ENCODE peak calls at places on chromosomes 12 and 14, in ten cellular contexts. Q is transverse colon, T is fibroblast of mammary gland, J is left lung, H is sigmoid colon, P is fibroblast of pulmonary artery, Z is cardiac fibroblast, G is PC-3, L is BJ, A is body of pancreas. B is an unnamed sample.

GRCh38 chr14:105300542-105301102 is at the start of gene BRF1:
- DNase-seq in J (peak), P (peak), L (no peak), Q (peak), G (peak), A (peak), H (peak), T (peak), Z (peak), B (peak)

GRCh38 chr12:6607751-6608591 is 792 bp upstream of the CHD4 start:
- DNase-seq in P (peak), H (peak), A (peak), Z (peak), Q (peak), J (no peak), L (no peak), T (peak), G (peak), B (peak)

GRCh38 chr12:104188534-104188933 is 27.0 kb upstream of the TXNRD1 start:
- DNase-seq in H (no peak), P (no peak), L (no peak), Z (no peak), J (no peak), G (no peak), T (no peak), Q (no peak), A (no peak), B (no peak)

GRCh38 chr12:34290191-34290995 is 268.1 kb downstream of the ALG10 start:
- DNase-seq in A (no peak), Z (no peak), Q (peak), T (no peak), L (no peak), H (peak), P (no peak), G (no peak), J (no peak), B (no peak)

GRCh38 chr14:65461730-65462129 is 49.2 kb downstream of the FUT8 start:
- DNase-seq in J (no peak), H (no peak), Z (no peak), P (peak), Q (no peak), A (no peak), G (no peak), T (peak), L (no peak), B (no peak)

GRCh38 chr14:21385170-21385904 is 1.5 kb upstream of the SUPT16H start:
- DNase-seq in T (no peak), Q (no peak), A (no peak), G (no peak), P (no peak), L (no peak), Z (no peak), J (no peak), H (no peak), B (no peak)

GRCh38 chr12:19177754-19178153 is 48.2 kb downstream of the PLEKHA5 start:
- DNase-seq in L (no peak), Z (peak), Q (no peak), G (no peak), A (no peak), H (no peak), T (peak), J (no peak), P (no peak), B (peak)

GRCh38 chr14:96165493-96166474 is 38.9 kb upstream of the BDKRB2 start:
- DNase-seq in A (no peak), Z (no peak), H (peak), P (no peak), J (no peak), G (no peak), T (no peak), L (no peak), Q (peak), B (no peak)

GRCh38 chr12:42492267-42492666 is 97.3 kb downstream of the PRICKLE1 start:
- DNase-seq in P (no peak), H (no peak), A (no peak), Q (no peak), J (no peak), L (no peak), Z (no peak), G (no peak), T (no peak), B (no peak)

GRCh38 chr12:67279637-67280036 is 10.5 kb downstream of the CAND1 start:
- DNase-seq in P (no peak), H (no peak), G (no peak), L (no peak), T (no peak), A (no peak), Z (no peak), Q (no peak), J (no peak), B (no peak)

GRCh38 chr12:122659579-122659978 is 43.6 kb downstream of the HCAR2 start:
- DNase-seq in H (no peak), T (no peak), G (no peak), Q (no peak), Z (no peak), P (no peak), A (peak), J (peak), L (no peak), B (no peak)

GRCh38 chr12:68971404-68971803 is 38.4 kb upstream of the CPM start:
- DNase-seq in H (no peak), P (peak), T (peak), G (peak), L (no peak), A (no peak), Z (peak), Q (no peak), J (peak), B (peak)

GRCh38 chr14:76812093-76812421 is 625 bp downstream of the ANGEL1 start:
- DNase-seq in Q (peak), L (no peak), H (no peak), T (no peak), Z (no peak), J (peak), A (no peak), G (peak), P (no peak), B (no peak)

GRCh38 chr14:92513204-92513965 is at the start of gene RIN3:
- DNase-seq in Z (peak), A (no peak), J (peak), H (peak), T (peak), P (peak), G (peak), L (no peak), Q (peak), B (peak)

GRCh38 chr12:96034631-96035282 is 630 bp downstream of the LTA4H start:
- DNase-seq in P (peak), H (no peak), G (peak), J (no peak), Q (peak), T (peak), L (no peak), A (peak), Z (peak), B (peak)

GRCh38 chr14:22598896-22599244 is 770 bp downstream of the ABHD4 start:
- DNase-seq in P (peak), T (peak), G (peak), L (no peak), A (peak), Z (peak), H (no peak), Q (peak), J (peak), B (peak)

GRCh38 chr12:113207621-113208040 is 13.6 kb upstream of the TPCN1 start:
- DNase-seq in Z (no peak), L (no peak), H (no peak), T (no peak), Q (no peak), A (no peak), P (no peak), J (no peak), G (no peak), B (peak)

GRCh38 chr12:93521225-93521854 is 51.1 kb upstream of the SOCS2 start:
- DNase-seq in Z (no peak), A (no peak), T (no peak), J (no peak), G (no peak), Q (no peak), L (no peak), P (peak), H (no peak), B (peak)

GRCh38 chr12:54189198-54189539 is 384 bp upstream of the SMUG1 start:
- DNase-seq in L (no peak), J (no peak), H (no peak), G (no peak), P (no peak), Z (no peak), T (no peak), Q (no peak), A (no peak), B (no peak)

GRCh38 chr12:67853204-67853603 is 136.0 kb upstream of the IFNG-AS1 start:
- DNase-seq in T (peak), J (no peak), H (no peak), Q (no peak), A (no peak), L (peak), G (no peak), P (peak), Z (peak), B (peak)

GRCh38 chr12:95881331-95881955 is 22.7 kb downstream of the SNRPF start:
- DNase-seq in P (peak), J (no peak), H (no peak), A (no peak), G (no peak), L (no peak), T (peak), Z (peak), Q (no peak), B (peak)

GRCh38 chr14:103216857-103217256 is 93.6 kb downstream of the TNFAIP2 start:
- DNase-seq in Z (no peak), J (no peak), Q (no peak), G (no peak), T (no peak), A (no peak), P (no peak), H (no peak), L (no peak), B (no peak)

GRCh38 chr14:21071225-21072041 is 1.3 kb downstream of the ARHGEF40 start:
- DNase-seq in Z (peak), L (peak), G (peak), T (peak), J (peak), P (peak), Q (peak), A (peak), H (peak), B (peak)

GRCh38 chr14:68033533-68033932 is 214.0 kb downstream of the RAD51B start:
- DNase-seq in G (no peak), H (no peak), T (no peak), A (no peak), L (no peak), J (no peak), Q (no peak), P (no peak), Z (no peak), B (no peak)

GRCh38 chr12:90909069-90909676 is 45.8 kb downstream of the CCER1 start:
- DNase-seq in Z (peak), T (peak), H (no peak), P (peak), Q (no peak), G (peak), A (peak), J (no peak), L (no peak), B (peak)

GRCh38 chr12:77888611-77889010 is 57.9 kb downstream of the NAV3 start:
- DNase-seq in Q (no peak), G (peak), T (peak), J (no peak), Z (peak), L (no peak), P (peak), A (no peak), H (no peak), B (peak)

GRCh38 chr14:68312884-68313725 is 479.8 kb downstream of the ZFP36L1 start:
- DNase-seq in G (no peak), T (no peak), P (no peak), J (no peak), L (no peak), A (no peak), Z (no peak), Q (no peak), H (no peak), B (no peak)

GRCh38 chr14:36659822-36660735 is 1.6 kb upstream of the PAX9 start:
- DNase-seq in Z (no peak), J (no peak), G (no peak), H (no peak), P (no peak), T (no peak), Q (no peak), L (no peak), A (no peak), B (no peak)
- H3K4me3 ChIP-seq in Z (no peak), J (no peak), G (no peak), H (no peak), P (no peak), T (no peak), Q (no peak), L (no peak), A (no peak), B (no peak)

GRCh38 chr14:74906923-74907620 is 16.0 kb downstream of the RPS6KL1 start:
- DNase-seq in Q (peak), Z (no peak), A (no peak), T (no peak), H (no peak), L (no peak), G (no peak), P (no peak), J (no peak), B (no peak)
- TF ChIP-seq CTCF in Q (peak), Z (peak), A (peak), T (no peak), H (no peak), L (peak), G (peak), P (no peak), J (no peak), B (peak)

GRCh38 chr12:57763881-57764661 is 2.8 kb downstream of the CYP27B1 start:
- DNase-seq in G (no peak), H (no peak), Z (no peak), T (no peak), J (no peak), Q (no peak), P (no peak), A (no peak), L (no peak), B (no peak)
- H3K4me3 ChIP-seq in G (peak), H (no peak), Z (no peak), T (no peak), J (no peak), Q (no peak), P (no peak), A (no peak), L (no peak), B (no peak)

DNA sequence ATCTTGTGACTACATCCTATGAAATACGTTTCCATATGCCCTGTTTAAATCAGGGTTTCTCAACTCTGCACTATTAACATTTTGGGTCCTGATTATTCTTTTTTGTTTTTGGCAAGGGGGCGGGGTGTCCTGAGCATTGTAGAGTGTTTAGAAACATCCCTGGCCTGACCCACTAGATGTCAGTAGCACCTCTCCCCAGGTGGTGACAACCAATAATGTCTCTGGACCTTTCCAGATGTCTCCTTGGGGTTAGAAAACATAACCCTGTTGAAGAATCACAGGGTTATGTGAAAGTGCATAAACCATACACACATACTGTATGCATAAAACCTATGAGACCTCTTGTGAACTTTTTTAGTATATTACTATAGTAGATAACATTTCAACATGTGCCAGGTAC is 1.4 kb downstream of the ACAD10 start:
- DNase-seq in J (no peak), L (no peak), T (no peak), Q (no peak), A (no peak), G (peak), H (no peak), Z (no peak), P (no peak), B (peak)
- TF ChIP-seq CTCF in J (no peak), L (no peak), T (no peak), Q (no peak), A (no peak), G (peak), H (no peak), Z (no peak), P (no peak), B (peak)

DNA sequence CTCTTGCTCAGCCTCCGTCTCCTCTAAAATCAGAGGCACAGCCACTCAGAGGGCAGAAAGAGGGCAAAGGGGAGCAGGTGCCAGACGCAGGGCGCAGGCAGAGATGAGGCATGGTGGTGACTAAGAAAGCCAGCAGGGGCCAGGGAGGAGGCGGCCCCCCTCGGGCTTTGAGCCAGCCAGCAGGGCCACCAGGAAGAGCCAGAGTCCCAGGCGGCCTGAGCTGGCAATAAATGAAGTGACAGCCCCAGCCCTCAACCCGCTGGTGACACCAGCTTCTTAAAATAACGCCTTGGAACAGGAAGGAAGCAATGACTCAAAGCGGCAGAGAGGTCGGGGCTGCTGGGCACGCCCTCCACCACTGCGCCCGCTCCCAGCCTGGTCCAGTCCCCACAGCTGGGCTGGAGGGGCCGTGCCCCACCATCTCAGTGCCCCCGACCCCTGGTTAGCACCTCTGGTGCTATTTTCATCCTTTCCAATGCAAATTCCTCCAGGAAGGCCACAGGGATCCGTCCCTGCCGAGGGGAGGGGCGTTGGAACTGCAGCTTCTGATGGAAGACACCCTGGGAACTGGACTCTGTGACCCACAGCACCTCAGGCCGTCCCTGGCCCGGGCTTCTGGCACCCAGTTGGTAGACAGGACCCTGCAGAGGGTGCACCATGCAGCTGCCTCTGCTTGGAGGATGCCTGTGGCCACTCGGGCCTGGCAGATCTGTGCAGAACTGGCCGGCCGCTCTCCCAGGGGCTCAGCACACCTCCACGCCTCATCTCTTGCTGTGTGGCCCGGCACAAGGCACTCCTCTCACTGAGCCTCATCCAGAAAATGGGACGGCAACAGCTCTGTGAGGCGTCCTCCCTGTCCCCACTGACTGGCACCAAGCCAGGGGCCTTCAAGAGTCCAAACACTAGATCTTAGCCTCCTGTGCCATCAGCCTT is 113.7 kb downstream of the NCOR2 start:
- DNase-seq in Z (peak), L (peak), A (peak), T (peak), Q (peak), J (peak), P (peak), G (peak), H (peak), B (peak)
- H3K4me3 ChIP-seq in Z (no peak), L (no peak), A (no peak), T (no peak), Q (no peak), J (no peak), P (no peak), G (peak), H (no peak), B (no peak)

GRCh38 chr12:106685381-106685780 is 89.1 kb upstream of the RIC8B start:
- DNase-seq in P (no peak), L (no peak), J (no peak), Q (no peak), A (no peak), G (no peak), H (no peak), Z (no peak), T (no peak), B (no peak)

GRCh38 chr12:106681210-106681609 is 93.3 kb upstream of the RIC8B start:
- DNase-seq in P (no peak), G (no peak), Q (no peak), J (no peak), L (no peak), A (no peak), T (no peak), H (no peak), Z (no peak), B (no peak)

GRCh38 chr12:106680280-106680679 is 94.2 kb upstream of the RIC8B start:
- DNase-seq in J (no peak), Q (no peak), A (no peak), G (no peak), L (no peak), T (no peak), P (no peak), Z (no peak), H (no peak), B (no peak)

GRCh38 chr12:106684497-106684896 is 90.0 kb upstream of the RIC8B start:
- DNase-seq in J (no peak), H (no peak), P (no peak), L (no peak), G (no peak), A (no peak), T (no peak), Q (no peak), Z (no peak), B (no peak)

DNA sequence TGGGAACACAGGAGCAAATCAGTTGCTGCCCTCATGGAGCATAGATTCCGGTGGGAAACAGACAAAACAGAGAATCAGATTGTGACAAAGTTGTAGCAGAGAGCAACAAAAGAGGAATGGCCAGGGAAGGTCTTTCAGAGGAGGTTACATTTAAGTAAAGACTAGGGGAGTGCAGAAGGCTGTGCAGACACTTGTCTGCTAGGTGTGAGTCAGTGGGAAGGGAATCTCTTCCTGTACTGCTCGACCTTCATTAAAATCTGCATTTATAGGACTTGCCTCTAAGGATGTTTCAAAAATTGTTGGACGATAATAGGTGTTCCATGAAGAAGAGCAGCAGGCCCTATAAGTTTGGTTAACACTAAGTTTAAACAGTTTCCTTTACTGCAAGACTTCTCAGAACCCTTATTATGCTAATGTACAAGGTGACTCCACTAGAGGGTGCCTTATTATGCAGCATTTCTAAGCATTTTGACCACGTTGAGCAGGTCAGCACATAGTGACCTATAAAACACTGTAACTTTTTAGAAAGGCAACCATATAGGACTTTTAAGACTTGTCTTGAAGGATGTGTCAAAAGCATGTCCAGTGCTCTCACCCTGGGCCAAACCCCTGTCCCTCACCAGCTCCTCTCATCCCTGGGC is 91.8 kb upstream of the RIC8B start:
- DNase-seq in G (peak), Q (no peak), H (no peak), P (peak), Z (peak), A (no peak), L (no peak), T (peak), J (no peak), B (peak)
- TF ChIP-seq CTCF in G (peak), Q (no peak), H (no peak), P (peak), Z (peak), A (peak), L (peak), T (peak), J (no peak), B (peak)

GRCh38 chr14:53152627-53152908 is 555 bp downstream of the DDHD1 start:
- DNase-seq in L (no peak), Q (no peak), T (no peak), P (peak), G (no peak), H (no peak), Z (peak), J (no peak), A (no peak), B (peak)

GRCh38 chr14:53152909-53153701 is at the start of gene DDHD1:
- DNase-seq in L (no peak), Q (peak), A (peak), H (peak), J (peak), T (peak), Z (peak), P (peak), G (peak), B (peak)

GRCh38 chr14:53149656-53150319 is 3.3 kb downstream of the DDHD1 start:
- DNase-seq in P (no peak), A (no peak), Q (no peak), H (no peak), J (no peak), Z (no peak), L (no peak), G (no peak), T (no peak), B (no peak)

GRCh38 chr14:53151867-53152626 is 1.1 kb downstream of the DDHD1 start:
- DNase-seq in A (peak), H (peak), Q (peak), P (peak), G (peak), L (no peak), T (peak), J (peak), Z (peak), B (peak)

GRCh38 chr14:53151523-53151866 is 1.6 kb downstream of the DDHD1 start:
- DNase-seq in A (no peak), J (no peak), Q (no peak), G (no peak), H (no peak), P (no peak), Z (no peak), L (no peak), T (no peak), B (no peak)
- H3K4me3 ChIP-seq in A (no peak), J (peak), Q (peak), G (peak), H (peak), P (peak), Z (peak), L (peak), T (peak), B (peak)